ENCODE peak calls at places on chromosome 14, in four cellular contexts. I is A549, C is A673, R is uterus. D is an unnamed sample.
A peak's percentile ranks its signal among the peaks of the same experiment; 100 is the strongest.

GRCh38 chr14:20802341-20803084 is at the start of gene RNASE1:
- DNase-seq in R (no peak), I (peak; percentile 36), C (no peak), D (no peak)

GRCh38 chr14:88910386-88910785 is 85.9 kb downstream of the TTC8 start:
- DNase-seq in C (no peak), R (no peak), I (no peak), D (no peak)

GRCh38 chr14:87351007-87351406 is 642.0 kb downstream of the GALC start:
- DNase-seq in I (no peak), R (no peak), C (no peak), D (no peak)

GRCh38 chr14:100398044-100398443 is 74.9 kb downstream of the SLC25A47 start:
- DNase-seq in C (no peak), R (no peak), I (peak; percentile 36), D (no peak)

GRCh38 chr14:24051162-24051788 is 534 bp upstream of the CARMIL3 start:
- DNase-seq in C (no peak), R (no peak), I (no peak), D (no peak)

GRCh38 chr14:95045255-95045701 is 112.1 kb downstream of the DICER1 start:
- DNase-seq in C (no peak), R (peak; percentile 4), I (no peak), D (no peak)

GRCh38 chr14:32561520-32561919 is 232.4 kb downstream of the AKAP6 start:
- DNase-seq in I (peak; percentile 25), C (no peak), R (no peak), D (peak; percentile 91)

GRCh38 chr14:104554088-104554607 is 25.4 kb upstream of the C14orf180 start:
- DNase-seq in R (no peak), C (no peak), I (no peak), D (no peak)

GRCh38 chr14:73227812-73228781 is 9.2 kb upstream of the PAPLN start:
- DNase-seq in I (peak; percentile 92), C (peak; percentile 31), R (peak; percentile 79), D (peak; percentile 95)

GRCh38 chr14:105999361-106000028 is 473.1 kb downstream of the TMEM121 start:
- DNase-seq in I (peak; percentile 84), C (peak; percentile 40), R (no peak), D (peak; percentile 0)
- TF ChIP-seq CTCF in I (peak; percentile 28), C (peak; percentile 56), R (no peak), D (peak; percentile 2)

DNA sequence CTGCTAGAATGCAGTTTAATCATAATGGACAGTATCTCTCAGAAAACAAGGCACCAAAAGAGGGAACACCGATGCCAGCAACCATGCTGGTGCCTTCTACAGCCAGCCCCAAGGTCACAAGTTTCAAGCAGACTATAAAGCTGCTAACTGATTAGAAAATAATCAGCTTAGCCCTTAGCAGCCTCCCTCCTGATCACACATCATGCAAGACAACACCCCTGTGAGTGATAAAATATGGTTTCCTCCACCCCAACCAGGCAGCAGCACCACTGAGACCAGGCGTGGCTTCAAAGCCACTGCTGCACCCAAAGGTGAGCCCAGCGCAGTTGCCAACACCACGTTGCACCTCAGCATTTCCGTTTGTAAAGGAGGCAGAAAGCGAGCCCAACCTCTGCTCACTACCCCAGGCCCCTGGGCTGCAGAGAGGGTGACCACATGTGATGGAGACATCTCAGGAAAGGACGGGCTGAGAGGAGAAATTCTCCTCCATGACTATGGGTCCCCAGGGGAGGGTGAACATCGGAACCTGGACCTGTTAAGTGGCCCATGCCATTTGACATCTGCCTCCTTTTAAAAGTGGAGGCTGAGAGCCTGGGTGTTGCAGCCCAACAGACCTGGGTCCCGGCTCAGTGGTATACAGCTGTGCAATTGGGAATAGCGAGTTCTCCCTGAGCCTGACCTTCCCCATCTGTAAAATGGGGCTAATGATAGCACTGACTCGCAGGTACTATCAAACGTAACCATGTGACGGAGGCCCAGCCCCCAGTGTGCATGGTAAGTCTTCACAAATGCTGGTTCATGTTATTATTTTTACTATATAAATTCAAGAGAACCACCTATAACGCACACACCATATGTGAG is 11.5 kb downstream of the ZFP36L1 start:
- DNase-seq in I (no peak), R (peak; percentile 44), C (no peak), D (no peak)
- H3K4me3 ChIP-seq in I (no peak overlapping the region), R (no peak overlapping the region), C (no peak overlapping the region), D (no peak overlapping the region)

DNA sequence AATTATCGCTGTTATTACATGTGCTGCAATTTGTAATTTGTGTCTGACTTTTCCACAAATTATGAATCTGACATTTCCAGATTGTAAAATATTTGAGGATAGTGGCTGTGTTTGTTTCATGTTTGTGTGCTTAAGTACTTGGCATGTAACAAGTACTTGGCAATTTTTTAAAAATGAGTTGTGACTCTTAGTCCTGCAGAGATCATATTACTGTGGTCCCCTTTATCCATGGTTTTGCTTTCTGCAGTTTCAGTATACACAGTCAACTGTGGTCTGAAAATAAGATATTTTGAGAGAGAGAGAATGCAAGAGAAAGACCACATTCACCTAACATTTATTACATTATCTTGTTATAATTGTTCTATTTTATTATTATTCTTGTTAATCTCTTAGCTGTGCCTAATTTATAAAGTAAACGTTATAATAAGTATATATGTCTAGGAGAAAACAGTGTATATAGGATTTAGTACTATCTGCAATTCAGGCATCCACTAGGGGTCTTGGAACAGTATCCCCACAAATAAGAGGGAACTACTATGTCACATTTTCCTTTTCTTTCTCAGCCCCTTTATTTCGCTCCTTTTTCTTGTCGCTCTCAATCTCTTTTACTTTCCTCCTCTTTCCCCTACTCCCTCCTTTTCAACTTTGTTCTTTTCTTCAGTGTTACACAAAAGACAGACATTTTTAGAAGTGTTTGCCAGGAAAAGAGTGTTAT is 176.1 kb downstream of the FUT8 start:
- DNase-seq in I (no peak), C (no peak), R (no peak), D (no peak)
- TF ChIP-seq CTCF in I (no peak), C (peak; percentile 24), R (no peak), D (no peak)

GRCh38 chr14:106846218-106846617 is 1319.8 kb downstream of the TMEM121 start:
- DNase-seq in R (no peak), C (no peak), I (no peak), D (peak; percentile 45)
- H3K4me3 ChIP-seq in R (no peak overlapping the region), C (no peak overlapping the region), I (peak overlapping the region; percentile 64), D (no peak overlapping the region)

GRCh38 chr14:50830932-50831703 is at the start of gene NIN:
- DNase-seq in I (peak; percentile 72), C (peak; percentile 89), R (peak; percentile 72), D (peak; percentile 78)
- TF ChIP-seq CTCF in I (no peak), C (no peak), R (no peak), D (no peak)

GRCh38 chr14:97218713-97219355 is 421.7 kb downstream of the VRK1 start:
- DNase-seq in C (peak; percentile 57), I (peak; percentile 2), R (no peak), D (no peak)
- H3K4me3 ChIP-seq in C (peak overlapping the region; percentile 37), I (peak overlapping the region; percentile 42), R (no peak overlapping the region), D (no peak overlapping the region)

DNA sequence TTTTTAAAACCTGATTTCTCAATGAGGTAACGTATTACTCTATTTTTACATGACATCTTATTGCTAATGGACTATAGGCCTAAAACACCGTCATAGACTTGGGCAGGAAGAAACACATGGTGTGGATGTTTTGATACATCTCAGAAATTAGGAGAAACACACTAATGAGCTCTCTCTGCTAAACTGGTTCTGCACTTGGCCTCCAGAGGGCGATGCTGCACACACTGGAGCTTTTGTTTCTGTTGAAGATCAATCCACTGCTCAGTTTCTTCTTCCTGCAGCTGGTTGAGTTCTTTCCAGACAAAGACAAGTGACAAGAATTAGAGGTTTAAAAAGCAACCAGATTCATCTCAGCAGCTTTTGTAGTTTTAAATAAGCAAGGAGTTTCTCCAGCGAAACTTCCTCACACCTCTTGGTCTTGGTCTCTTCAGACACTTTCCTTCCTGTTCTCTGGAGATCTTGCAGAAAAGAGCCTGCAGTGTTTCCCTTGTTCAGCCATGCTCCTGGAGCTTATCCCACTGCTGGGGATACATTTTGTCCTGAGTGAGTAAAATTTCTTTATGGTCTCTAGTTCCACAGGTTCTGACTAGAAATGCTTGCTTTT is 178.5 kb upstream of the OR4E1 start:
- DNase-seq in R (no peak), C (peak; percentile 71), I (peak; percentile 38), D (peak; percentile 2)
- TF ChIP-seq CTCF in R (no peak), C (peak; percentile 94), I (peak; percentile 56), D (peak; percentile 67)

D was measured in fibroblast of villous mesenchyme.